ENCODE peak calls at places on chromosomes 6 and 20, in four cellular contexts. U is AG09319, A is RWPE1, F is astrocyte of the spinal cord. Z is an unnamed sample.

GRCh38 chr20:58342104-58342945 is 32.8 kb downstream of the RAB22A start:
- DNase-seq in F (peak), A (peak), U (no peak), Z (peak)

GRCh38 chr20:22810626-22811559 is 224.2 kb upstream of the SSTR4 start:
- DNase-seq in A (no peak), U (no peak), F (no peak), Z (no peak)

GRCh38 chr6:52420668-52421358 is 671 bp downstream of the EFHC1 start:
- DNase-seq in A (peak), U (no peak), F (peak), Z (no peak)

GRCh38 chr6:147283460-147283859 is 79.2 kb downstream of the STXBP5 start:
- DNase-seq in A (no peak), U (no peak), F (peak), Z (no peak)

GRCh38 chr6:39320370-39320984 is 2.0 kb downstream of the KCNK16 start:
- DNase-seq in F (no peak), U (no peak), A (no peak), Z (no peak)

GRCh38 chr6:170243386-170243785 is 47.5 kb downstream of the DLL1 start:
- DNase-seq in A (no peak), F (no peak), U (no peak), Z (no peak)

GRCh38 chr6:11349880-11350279 is 117.4 kb upstream of the NEDD9 start:
- DNase-seq in F (no peak), A (no peak), U (no peak), Z (no peak)

GRCh38 chr20:2742934-2743559 is 50.5 kb downstream of the EBF4 start:
- DNase-seq in A (peak), U (no peak), F (peak), Z (no peak)

GRCh38 chr20:8228315-8228714 is 96.2 kb downstream of the PLCB1 start:
- DNase-seq in A (no peak), F (no peak), U (no peak), Z (no peak)

GRCh38 chr6:43223175-43223574 is 6.1 kb downstream of the DNPH1 start:
- DNase-seq in U (no peak), A (no peak), F (no peak), Z (no peak)

GRCh38 chr6:23446394-23447001 is 679.5 kb upstream of the NRSN1 start:
- DNase-seq in A (peak), F (peak), U (peak), Z (peak)

GRCh38 chr6:164419099-164419498 is 890.3 kb downstream of the C6orf118 start:
- DNase-seq in A (no peak), F (no peak), U (no peak), Z (no peak)

GRCh38 chr6:88982720-88983119 is 19.3 kb upstream of the RNGTT start:
- DNase-seq in U (peak), F (peak), A (peak), Z (peak)

Z was measured in AG04449.